ENCODE peak calls at places on chromosomes 5 and 9, in seven cellular contexts. X, Y, C, U, H, N and R are unnamed samples.

GRCh38 chr9:93287189-93287552 is 103.2 kb downstream of the WNK2 start:
- DNase-seq in X (no peak), Y (peak), C (no peak), U (no peak), H (no peak), N (no peak), R (peak)

GRCh38 chr9:133351908-133352634 is 4.1 kb downstream of the RPL7A start:
- DNase-seq in X (peak), Y (no peak), C (no peak), U (peak), H (peak), N (peak), R (no peak)

GRCh38 chr5:168167338-168167737 is 124.1 kb upstream of the WWC1 start:
- DNase-seq in X (no peak), Y (no peak), C (no peak), U (no peak), H (no peak), N (no peak), R (no peak)

GRCh38 chr9:109967651-109968331 is 187.8 kb downstream of the PALM2AKAP2 start:
- DNase-seq in X (no peak), Y (no peak), C (no peak), U (no peak), H (no peak), N (no peak), R (no peak)

GRCh38 chr5:93126634-93127033 is 454.4 kb downstream of the NR2F1-AS1 start:
- DNase-seq in X (no peak), Y (no peak), C (no peak), U (no peak), H (peak), N (no peak), R (no peak)

GRCh38 chr9:121349009-121349408 is 21.0 kb downstream of the STOM start:
- DNase-seq in X (no peak), Y (no peak), C (no peak), U (no peak), H (peak), N (no peak), R (no peak)

GRCh38 chr5:139481580-139482049 is 943 bp downstream of the STING1 start:
- DNase-seq in X (peak), Y (no peak), C (no peak), U (peak), H (no peak), N (no peak), R (no peak)

GRCh38 chr5:29701600-29701999 is 1491.9 kb upstream of the CDH6 start:
- DNase-seq in X (no peak), Y (no peak), C (no peak), U (no peak), H (no peak), N (no peak), R (no peak)

GRCh38 chr9:133474215-133474614 is 4.7 kb downstream of the SLC2A6 start:
- DNase-seq in X (no peak), Y (no peak), C (no peak), U (no peak), H (no peak), N (no peak), R (no peak)

GRCh38 chr9:90964101-90965020 is 162.7 kb downstream of the SYK start:
- DNase-seq in X (peak), Y (peak), C (no peak), U (no peak), H (no peak), N (peak), R (peak)

GRCh38 chr9:134057311-134057665 is 10.5 kb downstream of the BRD3 start:
- DNase-seq in X (no peak), Y (no peak), C (no peak), U (no peak), H (no peak), N (no peak), R (no peak)

GRCh38 chr5:43078956-43079355 is 38.8 kb upstream of the ANXA2R start:
- DNase-seq in X (no peak), Y (no peak), C (no peak), U (peak), H (peak), N (peak), R (no peak)

GRCh38 chr5:138353550-138353893 is 1.0 kb downstream of the KDM3B start:
- DNase-seq in X (no peak), Y (no peak), C (no peak), U (no peak), H (peak), N (no peak), R (no peak)

GRCh38 chr5:138352071-138352721 is at the start of gene KDM3B:
- DNase-seq in X (peak), Y (peak), C (no peak), U (peak), H (peak), N (peak), R (peak)

GRCh38 chr5:138352722-138353549 is 451 bp downstream of the KDM3B start:
- DNase-seq in X (peak), Y (no peak), C (no peak), U (peak), H (peak), N (peak), R (peak)

GRCh38 chr5:138354387-138354786 is 1.9 kb downstream of the KDM3B start:
- DNase-seq in X (peak), Y (no peak), C (no peak), U (no peak), H (no peak), N (no peak), R (peak)

DNA sequence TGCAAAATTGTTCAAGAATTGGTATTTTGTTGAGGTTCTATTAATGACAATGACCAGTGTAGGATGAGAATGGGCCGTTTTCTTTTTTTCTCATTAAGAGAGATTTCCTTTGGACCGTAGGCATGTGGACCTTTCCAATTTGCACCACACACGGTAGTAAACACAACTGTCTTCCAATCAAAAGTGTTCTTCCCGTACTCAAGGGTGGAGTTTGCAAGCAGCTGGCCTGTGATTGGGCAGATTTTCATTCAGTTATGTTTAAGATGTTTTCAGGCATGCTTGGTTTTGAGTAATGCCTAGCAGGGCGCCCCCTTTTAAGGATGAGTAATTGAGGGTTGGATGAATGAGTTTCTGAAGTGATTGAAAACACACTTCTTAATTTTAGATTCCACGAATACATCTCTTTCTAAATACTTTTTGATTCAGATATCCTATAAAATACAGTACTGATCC is 2.5 kb downstream of the KDM3B start:
- DNase-seq in X (no peak), Y (no peak), C (peak), U (peak), H (peak), N (peak), R (no peak)
- TF ChIP-seq CTCF in X (no peak), Y (no peak), C (peak), U (no peak), H (peak), N (no peak), R (no peak)

DNA sequence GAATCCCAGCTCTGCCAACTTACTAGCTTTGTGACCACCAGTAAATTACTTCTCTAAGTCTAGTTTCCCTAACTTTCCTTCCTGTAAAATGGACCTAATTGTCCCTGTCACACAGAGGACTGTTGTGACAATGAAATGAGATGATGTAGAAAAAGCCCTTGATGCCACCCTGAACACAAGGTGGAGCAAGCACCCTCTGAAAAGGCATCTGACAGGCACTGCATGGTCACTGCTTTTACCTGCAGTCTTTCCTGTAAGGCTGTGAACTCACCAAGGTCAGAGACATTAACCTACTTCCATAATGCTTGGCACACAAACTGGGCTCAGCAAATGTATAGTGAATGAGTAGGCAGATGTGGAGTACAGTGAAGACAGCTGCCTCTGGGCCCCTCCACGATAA is 6.1 kb downstream of the SLC31A2 start:
- DNase-seq in X (no peak), Y (no peak), C (no peak), U (no peak), H (no peak), N (no peak), R (no peak)
- TF ChIP-seq CTCF in X (no peak), Y (no peak), C (no peak), U (no peak), H (no peak), N (no peak), R (no peak)

GRCh38 chr5:61251874-61252642 is 80.0 kb upstream of the ZSWIM6 start:
- DNase-seq in X (no peak), Y (no peak), C (no peak), U (no peak), H (peak), N (no peak), R (no peak)
- TF ChIP-seq CTCF in X (no peak), Y (no peak), C (no peak), U (no peak), H (no peak), N (no peak), R (no peak)

DNA sequence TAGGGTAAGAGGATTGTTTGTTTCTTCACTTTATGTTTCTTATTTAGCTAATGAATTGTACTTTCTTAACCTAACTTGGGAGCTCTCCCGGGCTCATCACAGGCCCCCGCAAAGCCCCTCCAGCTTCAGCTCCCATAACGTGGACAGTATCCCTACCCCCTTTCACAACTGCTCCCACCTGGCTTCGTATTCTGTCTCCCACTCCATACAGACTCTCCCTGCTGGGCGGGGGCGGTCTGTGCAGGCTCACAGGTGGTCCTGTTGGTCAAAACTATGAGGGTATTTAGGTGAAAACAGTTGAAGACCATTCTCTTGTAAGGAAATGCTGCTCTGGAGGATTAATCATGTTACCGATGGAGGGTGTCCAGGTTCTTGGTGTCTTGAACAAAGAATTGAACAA is 805.3 kb downstream of the SEMA5A start:
- DNase-seq in X (no peak), Y (no peak), C (no peak), U (no peak), H (no peak), N (no peak), R (no peak)
- TF ChIP-seq CTCF in X (no peak), Y (no peak), C (no peak), U (no peak), H (no peak), N (no peak), R (no peak)